ENCODE peak calls at places on chromosomes 2 and 18, in five cellular contexts. P, G, O, K and T are unnamed samples.

GRCh38 chr18:7950380-7951143 is 383.4 kb downstream of the PTPRM start:
- DNase-seq in P (peak), G (peak), K (no peak), O (no peak), T (no peak)

GRCh38 chr18:28177828-28178635 is 1.1 kb upstream of the CDH2 start:
- DNase-seq in O (peak), P (peak), G (peak), K (peak), T (peak)

GRCh38 chr2:191954446-191954845 is 107.6 kb upstream of the CAVIN2 start:
- DNase-seq in G (no peak), O (no peak), K (no peak), P (no peak), T (no peak)

GRCh38 chr18:62524443-62525200 is 1.8 kb downstream of the ZCCHC2 start:
- DNase-seq in G (peak), P (peak), K (peak), O (peak), T (peak)

GRCh38 chr2:8406271-8406670 is 275.6 kb upstream of the ID2 start:
- DNase-seq in O (no peak), G (peak), K (no peak), P (no peak), T (no peak)

GRCh38 chr2:190413421-190413820 is 5.3 kb downstream of the MFSD6 start:
- DNase-seq in O (no peak), G (no peak), K (no peak), P (no peak), T (no peak)

GRCh38 chr2:31137211-31138036 is 816 bp downstream of the GALNT14 start:
- DNase-seq in P (peak), G (no peak), O (no peak), K (peak), T (no peak)

GRCh38 chr18:37304012-37304680 is 261.5 kb downstream of the CELF4 start:
- DNase-seq in O (no peak), P (no peak), K (no peak), G (no peak), T (no peak)

GRCh38 chr2:55059793-55060192 is 9.5 kb upstream of the RTN4 start:
- DNase-seq in K (no peak), P (no peak), G (peak), O (no peak), T (no peak)

GRCh38 chr2:70190086-70190412 is 770 bp downstream of the C2orf42 start:
- DNase-seq in O (no peak), K (no peak), P (no peak), G (no peak), T (no peak)

GRCh38 chr2:39124770-39125075 is 3.9 kb upstream of the SOS1 start:
- DNase-seq in P (no peak), K (no peak), G (no peak), O (no peak), T (no peak)

GRCh38 chr2:168002021-168002553 is 245.3 kb downstream of the STK39 start:
- DNase-seq in G (peak), K (peak), P (no peak), O (no peak), T (no peak)

GRCh38 chr2:19462228-19462627 is 103.8 kb upstream of the OSR1 start:
- DNase-seq in K (no peak), G (no peak), O (no peak), P (no peak), T (no peak)

GRCh38 chr2:1459727-1460126 is 46.5 kb downstream of the TPO start:
- DNase-seq in P (no peak), K (no peak), G (no peak), O (no peak), T (no peak)

GRCh38 chr2:219482674-219483405 is 15.9 kb upstream of the GMPPA start:
- DNase-seq in P (no peak), G (no peak), O (no peak), K (no peak), T (no peak)

GRCh38 chr2:186887107-186888090 is 38.4 kb upstream of the ZSWIM2 start:
- DNase-seq in O (no peak), K (no peak), G (no peak), P (no peak), T (no peak)

GRCh38 chr2:199870581-199870980 is 19.6 kb upstream of the FTCDNL1 start:
- DNase-seq in K (no peak), O (no peak), P (no peak), G (no peak), T (no peak)

GRCh38 chr18:11167778-11168177 is 18.4 kb upstream of the PIEZO2 start:
- DNase-seq in P (no peak), G (peak), O (no peak), K (no peak), T (no peak)

GRCh38 chr2:105537466-105537865 is 138.6 kb upstream of the FHL2 start:
- DNase-seq in G (no peak), O (no peak), K (no peak), P (no peak), T (no peak)

GRCh38 chr2:65686928-65687521 is 254.6 kb upstream of the SPRED2 start:
- DNase-seq in P (no peak), O (no peak), K (no peak), G (no peak), T (no peak)

GRCh38 chr2:144801325-144801724 is 281.4 kb upstream of the ZEB2 start:
- DNase-seq in P (no peak), K (no peak), G (no peak), O (no peak), T (no peak)

GRCh38 chr2:114442545-114442944 is at the start of gene DPP10:
- DNase-seq in G (no peak), O (peak), P (peak), K (no peak), T (no peak)

GRCh38 chr18:3525870-3526420 is 76.0 kb downstream of the TGIF1 start:
- DNase-seq in P (no peak), G (peak), K (no peak), O (no peak), T (no peak)

GRCh38 chr2:182971820-182972547 is 66.3 kb downstream of the NCKAP1 start:
- DNase-seq in K (no peak), G (no peak), O (no peak), P (no peak), T (no peak)

GRCh38 chr2:237922641-237923361 is 44.0 kb upstream of the UBE2F start:
- DNase-seq in G (no peak), P (no peak), O (no peak), K (no peak), T (no peak)

GRCh38 chr2:54863660-54864059 is 140.2 kb downstream of the EML6 start:
- DNase-seq in K (no peak), G (no peak), P (no peak), O (no peak), T (no peak)

GRCh38 chr18:38909972-38910371 is 1344.4 kb upstream of the CELF4 start:
- DNase-seq in K (no peak), P (no peak), G (peak), O (no peak), T (no peak)

GRCh38 chr2:165563468-165564225 is 94.1 kb downstream of the CSRNP3 start:
- DNase-seq in P (peak), O (no peak), K (no peak), G (no peak), T (no peak)
- TF ChIP-seq CTCF in P (peak), O (no peak), K (peak), G (no peak), T (peak)

GRCh38 chr2:152115952-152116351 is 17.1 kb upstream of the CACNB4 start:
- DNase-seq in G (no peak), P (peak), K (no peak), O (no peak), T (no peak)
- TF ChIP-seq CTCF in G (no peak), P (peak), K (no peak), O (no peak), T (no peak)

DNA sequence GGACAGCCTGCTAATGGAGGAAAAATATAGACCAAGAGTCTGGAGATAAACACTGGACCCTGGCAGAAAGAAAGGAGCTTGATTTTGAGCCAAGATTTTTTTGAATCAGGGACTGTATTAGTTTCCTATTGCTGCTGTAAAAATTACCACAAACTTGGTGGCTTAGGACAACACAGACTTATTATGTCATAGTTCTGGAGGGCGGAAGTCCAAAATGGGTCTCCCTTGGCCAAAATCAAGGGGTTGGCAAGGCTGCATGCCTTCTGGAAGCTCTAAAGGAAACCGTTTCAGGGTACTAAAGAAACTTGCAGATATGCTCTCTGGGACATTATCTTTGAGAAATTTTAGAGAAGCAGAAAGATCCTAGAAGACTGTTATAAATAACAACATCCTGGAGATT is 140.1 kb downstream of the BABAM2 start:
- DNase-seq in O (no peak), G (no peak), P (no peak), K (no peak), T (no peak)
- TF ChIP-seq CTCF in O (no peak), G (no peak), P (no peak), K (no peak), T (no peak)

DNA sequence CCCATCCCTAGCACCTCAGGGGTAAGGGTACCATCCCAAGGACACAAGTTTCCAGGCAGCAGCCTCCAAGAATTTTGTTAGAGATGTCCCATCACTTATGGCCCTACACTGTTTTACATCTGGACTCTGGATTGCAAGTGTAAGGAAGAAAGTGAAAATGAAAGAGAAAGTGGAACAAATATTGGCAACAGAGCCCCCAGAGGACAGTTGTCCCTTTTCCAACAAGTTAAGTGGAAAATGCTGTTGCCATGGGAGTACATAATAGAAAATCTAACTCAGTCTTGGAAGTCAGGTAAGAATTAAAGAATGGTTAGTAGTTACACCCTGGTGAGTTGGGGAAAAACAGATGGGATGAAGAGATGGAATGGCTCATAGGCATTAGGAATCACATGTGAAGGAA is 50.6 kb downstream of the TTC21B start:
- DNase-seq in K (no peak), O (no peak), P (no peak), G (no peak), T (no peak)
- TF ChIP-seq CTCF in K (no peak), O (no peak), P (no peak), G (no peak), T (no peak)

GRCh38 chr18:73355076-73355475 is 487.3 kb upstream of the NETO1 start:
- DNase-seq in K (no peak), P (no peak), G (peak), O (no peak), T (no peak)

GRCh38 chr18:73352546-73352945 is 484.8 kb upstream of the NETO1 start:
- DNase-seq in O (no peak), K (peak), P (no peak), G (no peak), T (no peak)
- TF ChIP-seq CTCF in O (no peak), K (peak), P (no peak), G (no peak), T (no peak)

GRCh38 chr2:71932780-71933466 is 214.7 kb downstream of the CYP26B1 start:
- DNase-seq in P (no peak), K (no peak), O (no peak), G (no peak), T (peak)

GRCh38 chr2:71932027-71932779 is 215.5 kb downstream of the CYP26B1 start:
- DNase-seq in P (no peak), G (no peak), K (no peak), O (no peak), T (peak)

GRCh38 chr2:71934320-71934593 is 213.4 kb downstream of the CYP26B1 start:
- DNase-seq in K (no peak), P (no peak), G (no peak), O (no peak), T (no peak)

GRCh38 chr2:71934595-71935263 is 212.9 kb downstream of the CYP26B1 start:
- DNase-seq in O (no peak), G (peak), K (no peak), P (peak), T (peak)

DNA sequence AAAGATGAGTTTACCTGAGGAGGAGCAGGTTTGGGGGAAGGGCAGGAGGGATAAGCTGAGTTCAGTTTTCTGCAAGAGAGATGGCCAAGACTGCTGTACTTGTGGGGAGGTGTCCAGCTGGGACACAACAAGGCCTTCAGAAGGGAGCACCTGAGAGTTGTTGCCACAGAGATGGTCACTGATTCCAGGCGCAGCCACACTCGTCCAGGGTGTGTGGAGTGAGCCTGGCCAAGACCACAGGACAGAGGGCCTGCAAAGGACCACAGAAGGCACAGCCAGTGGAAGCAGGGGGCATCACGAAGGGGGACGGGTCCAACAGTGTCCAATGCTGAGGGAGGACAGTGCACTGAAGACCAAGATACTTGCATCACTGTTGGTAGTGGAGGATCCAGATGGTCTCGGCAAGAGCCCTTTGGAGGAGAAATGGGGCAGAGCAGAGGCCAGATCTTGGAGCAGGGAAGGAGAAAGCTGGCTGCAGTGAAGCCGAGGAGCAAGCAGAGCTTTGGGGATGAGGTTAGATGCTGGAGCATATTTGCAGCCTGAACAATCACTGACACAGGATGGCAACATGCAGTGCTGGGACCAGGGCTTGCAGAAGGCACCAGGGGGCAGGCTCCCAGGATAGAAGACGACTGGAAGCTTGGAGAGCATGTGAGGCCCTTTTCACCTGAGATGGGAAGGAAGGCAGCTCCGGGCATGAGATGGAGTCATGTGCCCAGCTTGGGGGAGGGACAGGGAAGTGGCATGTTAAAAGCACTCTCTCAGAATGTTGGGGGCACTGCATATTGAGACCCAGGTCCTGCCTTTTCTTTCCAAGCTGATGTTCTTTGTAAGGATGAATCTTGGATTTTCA is 214.0 kb downstream of the CYP26B1 start:
- DNase-seq in O (no peak), G (peak), K (no peak), P (peak), T (peak)
- TF ChIP-seq CTCF in O (no peak), G (no peak), K (no peak), P (peak), T (peak)